ENCODE peak calls at places on chromosomes 2 and 18, in seven cellular contexts. One of them, this sample, is unnamed.

GRCh38 chr2:130336150-130336876 is 6.4 kb upstream of the IMP4 start:
- DNase-seq in fibroblast of mammary gland: no peak
- DNase-seq in fibroblast of lung: no peak
- DNase-seq in iris pigment epithelial cell: no peak
- DNase-seq in dermis blood vessel endothelial cell: no peak
- DNase-seq in hippocampal formation: no peak
- DNase-seq in kidney: no peak
- DNase-seq in this sample: no peak

GRCh38 chr2:65130440-65131175 is 702 bp upstream of the RAB1A start:
- DNase-seq in fibroblast of lung: no peak
- DNase-seq in hippocampal formation: no peak
- DNase-seq in iris pigment epithelial cell: no peak
- DNase-seq in fibroblast of mammary gland: no peak
- DNase-seq in dermis blood vessel endothelial cell: no peak
- DNase-seq in kidney: no peak
- DNase-seq in this sample: no peak

GRCh38 chr18:62954341-62954740 is 239.0 kb downstream of the PHLPP1 start:
- DNase-seq in iris pigment epithelial cell: peak; percentile 51
- DNase-seq in kidney: no peak
- DNase-seq in dermis blood vessel endothelial cell: no peak
- DNase-seq in fibroblast of mammary gland: peak; percentile 14
- DNase-seq in hippocampal formation: no peak
- DNase-seq in fibroblast of lung: peak; percentile 78
- DNase-seq in this sample: no peak

GRCh38 chr2:23647563-23647962 is 262.6 kb downstream of the KLHL29 start:
- DNase-seq in hippocampal formation: no peak
- DNase-seq in dermis blood vessel endothelial cell: no peak
- DNase-seq in iris pigment epithelial cell: no peak
- DNase-seq in fibroblast of lung: no peak
- DNase-seq in fibroblast of mammary gland: no peak
- DNase-seq in kidney: peak; percentile 67
- DNase-seq in this sample: no peak

GRCh38 chr2:144325086-144325485 is 194.8 kb downstream of the ZEB2 start:
- DNase-seq in kidney: no peak
- DNase-seq in hippocampal formation: no peak
- DNase-seq in fibroblast of mammary gland: no peak
- DNase-seq in dermis blood vessel endothelial cell: no peak
- DNase-seq in iris pigment epithelial cell: no peak
- DNase-seq in fibroblast of lung: peak; percentile 80
- DNase-seq in this sample: no peak

GRCh38 chr2:64939332-64939917 is 49.8 kb upstream of the SLC1A4 start:
- DNase-seq in iris pigment epithelial cell: no peak
- DNase-seq in hippocampal formation: no peak
- DNase-seq in dermis blood vessel endothelial cell: no peak
- DNase-seq in fibroblast of lung: no peak
- DNase-seq in fibroblast of mammary gland: no peak
- DNase-seq in kidney: no peak
- DNase-seq in this sample: no peak

GRCh38 chr2:25041307-25041927 is 459 bp upstream of the EFR3B start:
- DNase-seq in dermis blood vessel endothelial cell: peak; percentile 64
- DNase-seq in fibroblast of lung: peak; percentile 46
- DNase-seq in fibroblast of mammary gland: peak; percentile 31
- DNase-seq in kidney: peak; percentile 88
- DNase-seq in hippocampal formation: peak; percentile 54
- DNase-seq in iris pigment epithelial cell: peak; percentile 51
- DNase-seq in this sample: peak; percentile 60

GRCh38 chr2:170369228-170369627 is 191.3 kb downstream of the MYO3B start:
- DNase-seq in iris pigment epithelial cell: no peak
- DNase-seq in dermis blood vessel endothelial cell: no peak
- DNase-seq in fibroblast of lung: no peak
- DNase-seq in fibroblast of mammary gland: no peak
- DNase-seq in kidney: no peak
- DNase-seq in hippocampal formation: no peak
- DNase-seq in this sample: no peak

GRCh38 chr2:150389487-150389886 is 98.0 kb downstream of the RND3 start:
- DNase-seq in kidney: no peak
- DNase-seq in hippocampal formation: no peak
- DNase-seq in fibroblast of mammary gland: no peak
- DNase-seq in fibroblast of lung: peak; percentile 87
- DNase-seq in dermis blood vessel endothelial cell: no peak
- DNase-seq in iris pigment epithelial cell: peak; percentile 14
- DNase-seq in this sample: no peak

GRCh38 chr2:134441153-134441863 is 187.4 kb downstream of the MGAT5 start:
- DNase-seq in fibroblast of lung: no peak
- DNase-seq in hippocampal formation: no peak
- DNase-seq in fibroblast of mammary gland: no peak
- DNase-seq in dermis blood vessel endothelial cell: no peak
- DNase-seq in iris pigment epithelial cell: no peak
- DNase-seq in kidney: no peak
- DNase-seq in this sample: peak; percentile 17

GRCh38 chr18:12811191-12811950 is 72.7 kb downstream of the PTPN2 start:
- DNase-seq in dermis blood vessel endothelial cell: no peak
- DNase-seq in fibroblast of mammary gland: peak; percentile 12
- DNase-seq in kidney: no peak
- DNase-seq in iris pigment epithelial cell: no peak
- DNase-seq in fibroblast of lung: no peak
- DNase-seq in hippocampal formation: no peak
- DNase-seq in this sample: no peak

GRCh38 chr2:10080536-10081304 is 509 bp upstream of the CYS1 start:
- DNase-seq in hippocampal formation: no peak
- DNase-seq in dermis blood vessel endothelial cell: no peak
- DNase-seq in iris pigment epithelial cell: no peak
- DNase-seq in kidney: peak; percentile 90
- DNase-seq in fibroblast of mammary gland: no peak
- DNase-seq in fibroblast of lung: peak; percentile 66
- DNase-seq in this sample: no peak

GRCh38 chr2:160472839-160473251 is 20.8 kb downstream of the RBMS1 start:
- DNase-seq in fibroblast of mammary gland: peak; percentile 37
- DNase-seq in dermis blood vessel endothelial cell: no peak
- DNase-seq in kidney: no peak
- DNase-seq in iris pigment epithelial cell: peak; percentile 78
- DNase-seq in fibroblast of lung: peak; percentile 38
- DNase-seq in hippocampal formation: no peak
- DNase-seq in this sample: peak; percentile 90

GRCh38 chr2:202135111-202135874 is 62.2 kb downstream of the KIAA2012 start:
- DNase-seq in fibroblast of mammary gland: peak; percentile 99
- DNase-seq in dermis blood vessel endothelial cell: no peak
- DNase-seq in hippocampal formation: peak; percentile 10
- DNase-seq in fibroblast of lung: peak; percentile 100
- DNase-seq in kidney: peak; percentile 92
- DNase-seq in iris pigment epithelial cell: peak; percentile 100
- DNase-seq in this sample: peak; percentile 99

GRCh38 chr18:8623549-8624106 is 14.4 kb downstream of the RAB12 start:
- DNase-seq in kidney: peak; percentile 72
- DNase-seq in fibroblast of mammary gland: no peak
- DNase-seq in iris pigment epithelial cell: peak; percentile 35
- DNase-seq in fibroblast of lung: no peak
- DNase-seq in dermis blood vessel endothelial cell: peak; percentile 36
- DNase-seq in hippocampal formation: no peak
- DNase-seq in this sample: peak; percentile 41

GRCh38 chr2:241123816-241124536 is 21.9 kb upstream of the MTERF4 start:
- DNase-seq in fibroblast of mammary gland: no peak
- DNase-seq in dermis blood vessel endothelial cell: no peak
- DNase-seq in hippocampal formation: no peak
- DNase-seq in kidney: peak; percentile 72
- DNase-seq in fibroblast of lung: no peak
- DNase-seq in iris pigment epithelial cell: no peak
- DNase-seq in this sample: no peak

GRCh38 chr2:230677182-230677946 is 35.3 kb upstream of the CAB39 start:
- DNase-seq in hippocampal formation: no peak
- DNase-seq in kidney: no peak
- DNase-seq in dermis blood vessel endothelial cell: no peak
- DNase-seq in fibroblast of mammary gland: peak; percentile 73
- DNase-seq in fibroblast of lung: peak; percentile 56
- DNase-seq in iris pigment epithelial cell: peak; percentile 60
- DNase-seq in this sample: no peak

This sample was measured in mesenchymal stem cell.